ENCODE peak calls at places on chromosomes 13 and 19, in five cellular contexts. One of them, this sample, is unnamed. For H3K36me3, the result is how much of the 10 kb centered on the place peaks cover.

GRCh38 chr13:104106705-104107393 is 1040.6 kb upstream of the SLC10A2 start:
- DNase-seq in body of pancreas: peak
- DNase-seq in prostate gland: no peak
- DNase-seq in ovary: no peak
- DNase-seq in suprapubic skin: no peak
- DNase-seq in this sample: no peak

GRCh38 chr13:52156724-52157251 is 2.6 kb downstream of the NEK3 start:
- DNase-seq in body of pancreas: no peak
- DNase-seq in suprapubic skin: no peak
- DNase-seq in prostate gland: no peak
- DNase-seq in ovary: no peak
- DNase-seq in this sample: no peak

GRCh38 chr13:61774903-61775302 is 359.3 kb upstream of the PCDH20 start:
- DNase-seq in suprapubic skin: no peak
- DNase-seq in body of pancreas: no peak
- DNase-seq in ovary: no peak
- DNase-seq in prostate gland: no peak
- DNase-seq in this sample: no peak

GRCh38 chr19:3345850-3346460 is 20.4 kb upstream of the NFIC start:
- DNase-seq in suprapubic skin: no peak
- DNase-seq in prostate gland: no peak
- DNase-seq in ovary: no peak
- DNase-seq in body of pancreas: no peak
- DNase-seq in this sample: no peak

GRCh38 chr19:38862321-38863059 is 12.7 kb upstream of the HNRNPL start:
- DNase-seq in ovary: no peak
- DNase-seq in prostate gland: peak
- DNase-seq in body of pancreas: peak
- DNase-seq in suprapubic skin: no peak
- DNase-seq in this sample: no peak

GRCh38 chr19:49513746-49514118 is 1.3 kb downstream of the FCGRT start:
- DNase-seq in ovary: no peak
- DNase-seq in suprapubic skin: no peak
- DNase-seq in body of pancreas: peak
- DNase-seq in prostate gland: no peak
- DNase-seq in this sample: no peak

GRCh38 chr19:13814550-13814949 is 19.3 kb downstream of the ZSWIM4 start:
- DNase-seq in body of pancreas: no peak
- DNase-seq in ovary: peak
- DNase-seq in suprapubic skin: no peak
- DNase-seq in prostate gland: no peak
- DNase-seq in this sample: no peak

GRCh38 chr13:44523176-44524017 is 52.7 kb downstream of the TSC22D1 start:
- DNase-seq in body of pancreas: peak
- DNase-seq in suprapubic skin: no peak
- DNase-seq in prostate gland: peak
- DNase-seq in ovary: no peak
- DNase-seq in this sample: peak

GRCh38 chr13:29936051-29936813 is 85.8 kb upstream of the UBL3 start:
- DNase-seq in ovary: no peak
- DNase-seq in prostate gland: no peak
- DNase-seq in body of pancreas: no peak
- DNase-seq in suprapubic skin: no peak
- DNase-seq in this sample: no peak

GRCh38 chr13:39599842-39600241 is 3.2 kb downstream of the LHFPL6 start:
- DNase-seq in prostate gland: no peak
- DNase-seq in suprapubic skin: no peak
- DNase-seq in ovary: no peak
- DNase-seq in body of pancreas: no peak
- DNase-seq in this sample: no peak

GRCh38 chr19:54156490-54156889 is 3.0 kb downstream of the LENG1 start:
- DNase-seq in prostate gland: no peak
- DNase-seq in body of pancreas: no peak
- DNase-seq in ovary: no peak
- DNase-seq in suprapubic skin: no peak
- DNase-seq in this sample: no peak
- TF ChIP-seq POLR2A in prostate gland: no peak
- TF ChIP-seq POLR2A in body of pancreas: no peak
- TF ChIP-seq POLR2A in ovary: no peak
- TF ChIP-seq POLR2A in suprapubic skin: no peak
- TF ChIP-seq POLR2A in this sample: no peak

GRCh38 chr19:47168065-47168464 is 37.4 kb downstream of the SAE1 start:
- DNase-seq in suprapubic skin: no peak
- DNase-seq in body of pancreas: no peak
- DNase-seq in prostate gland: no peak
- DNase-seq in ovary: no peak
- DNase-seq in this sample: no peak
- H3K36me3 ChIP-seq in suprapubic skin: half or more
- H3K36me3 ChIP-seq in body of pancreas: under half
- H3K36me3 ChIP-seq in prostate gland: under half
- H3K36me3 ChIP-seq in ovary: under half
- H3K36me3 ChIP-seq in this sample: under half

GRCh38 chr19:32322541-32322940 is 22.9 kb upstream of the ZNF507 start:
- DNase-seq in body of pancreas: no peak
- DNase-seq in suprapubic skin: no peak
- DNase-seq in prostate gland: no peak
- DNase-seq in ovary: no peak
- DNase-seq in this sample: no peak

GRCh38 chr19:32317045-32317444 is 28.4 kb upstream of the ZNF507 start:
- DNase-seq in ovary: no peak
- DNase-seq in body of pancreas: no peak
- DNase-seq in suprapubic skin: no peak
- DNase-seq in prostate gland: no peak
- DNase-seq in this sample: no peak

GRCh38 chr19:32316034-32316433 is 29.4 kb upstream of the ZNF507 start:
- DNase-seq in prostate gland: no peak
- DNase-seq in ovary: no peak
- DNase-seq in body of pancreas: no peak
- DNase-seq in suprapubic skin: no peak
- DNase-seq in this sample: no peak

GRCh38 chr19:32313866-32314265 is 31.5 kb upstream of the ZNF507 start:
- DNase-seq in body of pancreas: no peak
- DNase-seq in prostate gland: no peak
- DNase-seq in ovary: no peak
- DNase-seq in suprapubic skin: no peak
- DNase-seq in this sample: no peak

DNA sequence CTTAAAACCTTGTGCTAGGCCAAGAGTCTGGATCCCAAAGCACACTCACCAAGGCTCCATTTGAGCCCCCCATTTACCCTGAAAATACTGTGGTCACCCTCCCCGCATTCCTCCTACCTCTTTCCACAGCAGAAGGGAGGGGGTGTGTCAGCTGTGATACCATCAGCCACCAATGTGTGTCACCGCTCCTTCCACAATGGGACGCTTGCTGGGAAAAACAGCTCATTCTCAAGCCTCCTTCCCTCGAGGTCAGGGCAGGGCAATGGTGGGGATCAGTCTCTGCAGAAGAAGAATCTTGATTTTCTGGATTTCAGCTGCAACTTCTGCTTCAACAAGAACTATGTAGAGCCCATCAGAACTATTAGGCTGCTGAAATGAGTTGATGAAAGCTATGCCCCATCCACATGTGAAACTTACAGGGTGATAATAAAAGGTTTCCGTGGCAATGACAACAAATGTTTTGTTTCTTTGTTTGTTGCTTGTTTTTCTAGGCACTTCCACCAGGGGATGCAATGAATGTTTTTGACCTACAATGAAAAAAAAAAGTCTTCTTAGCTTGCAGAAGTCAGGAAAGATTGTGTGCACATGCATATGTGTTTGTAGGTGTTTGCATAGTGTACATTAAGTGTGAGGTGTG is 26.4 kb upstream of the ZNF507 start:
- DNase-seq in body of pancreas: peak
- DNase-seq in ovary: no peak
- DNase-seq in prostate gland: no peak
- DNase-seq in suprapubic skin: no peak
- DNase-seq in this sample: peak
- TF ChIP-seq CTCF in body of pancreas: peak
- TF ChIP-seq CTCF in ovary: no peak
- TF ChIP-seq CTCF in prostate gland: no peak
- TF ChIP-seq CTCF in suprapubic skin: no peak
- TF ChIP-seq CTCF in this sample: no peak

GRCh38 chr19:6424190-6424938 is at the start of gene KHSRP:
- DNase-seq in prostate gland: no peak
- DNase-seq in suprapubic skin: no peak
- DNase-seq in ovary: peak
- DNase-seq in body of pancreas: no peak
- DNase-seq in this sample: no peak
- TF ChIP-seq POLR2A in prostate gland: peak
- TF ChIP-seq POLR2A in suprapubic skin: no peak
- TF ChIP-seq POLR2A in ovary: peak
- TF ChIP-seq POLR2A in body of pancreas: peak
- TF ChIP-seq POLR2A in this sample: peak

GRCh38 chr19:41295506-41295905 is 14.5 kb upstream of the CCDC97 start:
- DNase-seq in suprapubic skin: no peak
- DNase-seq in body of pancreas: no peak
- DNase-seq in ovary: no peak
- DNase-seq in prostate gland: no peak
- DNase-seq in this sample: no peak

GRCh38 chr19:41297628-41298326 is 12.2 kb upstream of the CCDC97 start:
- DNase-seq in prostate gland: no peak
- DNase-seq in suprapubic skin: no peak
- DNase-seq in ovary: no peak
- DNase-seq in body of pancreas: peak
- DNase-seq in this sample: no peak

GRCh38 chr19:41296323-41296935 is 13.5 kb upstream of the CCDC97 start:
- DNase-seq in prostate gland: peak
- DNase-seq in suprapubic skin: no peak
- DNase-seq in ovary: no peak
- DNase-seq in body of pancreas: no peak
- DNase-seq in this sample: no peak

GRCh38 chr19:41298327-41298964 is 11.5 kb upstream of the CCDC97 start:
- DNase-seq in suprapubic skin: no peak
- DNase-seq in ovary: no peak
- DNase-seq in body of pancreas: peak
- DNase-seq in prostate gland: no peak
- DNase-seq in this sample: peak

DNA sequence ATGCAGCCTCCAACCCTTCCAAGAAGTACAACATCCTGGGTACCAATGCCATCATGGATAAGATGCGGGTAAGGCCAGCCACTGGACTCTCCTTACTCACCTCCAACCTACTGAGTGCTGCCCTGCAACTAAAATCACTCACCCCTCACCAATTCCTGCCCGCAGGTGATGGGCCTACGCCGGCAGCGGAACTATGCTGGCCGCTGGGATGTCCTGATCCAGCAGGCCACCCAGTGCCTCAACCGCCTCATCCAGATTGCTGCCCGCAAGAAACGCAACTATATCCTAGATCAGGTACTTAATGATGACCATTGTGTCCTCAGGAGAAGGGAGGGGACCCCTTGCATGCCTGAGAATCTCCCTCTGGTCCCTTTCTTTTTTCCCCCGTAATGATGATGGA is 15.6 kb upstream of the CCDC97 start:
- DNase-seq in suprapubic skin: no peak
- DNase-seq in ovary: no peak
- DNase-seq in prostate gland: no peak
- DNase-seq in body of pancreas: no peak
- DNase-seq in this sample: no peak
- H3K36me3 ChIP-seq in suprapubic skin: half or more
- H3K36me3 ChIP-seq in ovary: under half
- H3K36me3 ChIP-seq in prostate gland: under half
- H3K36me3 ChIP-seq in body of pancreas: under half
- H3K36me3 ChIP-seq in this sample: under half

GRCh38 chr19:990746-991145 is 6.6 kb downstream of the WDR18 start:
- DNase-seq in ovary: peak
- DNase-seq in suprapubic skin: no peak
- DNase-seq in prostate gland: no peak
- DNase-seq in body of pancreas: no peak
- DNase-seq in this sample: no peak

GRCh38 chr19:988081-988480 is 3.9 kb downstream of the WDR18 start:
- DNase-seq in prostate gland: no peak
- DNase-seq in body of pancreas: no peak
- DNase-seq in ovary: no peak
- DNase-seq in suprapubic skin: no peak
- DNase-seq in this sample: no peak

GRCh38 chr19:988510-988909 is 4.4 kb downstream of the WDR18 start:
- DNase-seq in body of pancreas: no peak
- DNase-seq in prostate gland: no peak
- DNase-seq in ovary: no peak
- DNase-seq in suprapubic skin: no peak
- DNase-seq in this sample: no peak

GRCh38 chr19:990119-990571 is 6.0 kb downstream of the WDR18 start:
- DNase-seq in ovary: peak
- DNase-seq in suprapubic skin: no peak
- DNase-seq in prostate gland: no peak
- DNase-seq in body of pancreas: no peak
- DNase-seq in this sample: peak

GRCh38 chr19:989381-990081 is 5.4 kb downstream of the WDR18 start:
- DNase-seq in ovary: no peak
- DNase-seq in suprapubic skin: no peak
- DNase-seq in body of pancreas: no peak
- DNase-seq in prostate gland: no peak
- DNase-seq in this sample: no peak
- TF ChIP-seq CTCF in ovary: no peak
- TF ChIP-seq CTCF in suprapubic skin: no peak
- TF ChIP-seq CTCF in body of pancreas: peak
- TF ChIP-seq CTCF in prostate gland: no peak
- TF ChIP-seq CTCF in this sample: no peak

GRCh38 chr19:8505680-8506401 is 3.4 kb upstream of the PRAM1 start:
- DNase-seq in ovary: peak
- DNase-seq in body of pancreas: peak
- DNase-seq in prostate gland: peak
- DNase-seq in suprapubic skin: no peak
- DNase-seq in this sample: peak
- TF ChIP-seq POLR2A in ovary: no peak
- TF ChIP-seq POLR2A in body of pancreas: peak
- TF ChIP-seq POLR2A in prostate gland: peak
- TF ChIP-seq POLR2A in suprapubic skin: no peak
- TF ChIP-seq POLR2A in this sample: no peak

GRCh38 chr19:18996351-18996750 is 37.0 kb downstream of the SUGP2 start:
- DNase-seq in body of pancreas: no peak
- DNase-seq in prostate gland: no peak
- DNase-seq in suprapubic skin: no peak
- DNase-seq in ovary: no peak
- DNase-seq in this sample: no peak

GRCh38 chr19:18996796-18997394 is 36.4 kb downstream of the SUGP2 start:
- DNase-seq in prostate gland: no peak
- DNase-seq in body of pancreas: no peak
- DNase-seq in ovary: no peak
- DNase-seq in suprapubic skin: no peak
- DNase-seq in this sample: no peak

GRCh38 chr19:18999896-19000620 is 33.3 kb downstream of the SUGP2 start:
- DNase-seq in ovary: no peak
- DNase-seq in body of pancreas: no peak
- DNase-seq in suprapubic skin: no peak
- DNase-seq in prostate gland: no peak
- DNase-seq in this sample: peak

GRCh38 chr19:18999016-18999758 is 34.1 kb downstream of the SUGP2 start:
- DNase-seq in body of pancreas: no peak
- DNase-seq in ovary: no peak
- DNase-seq in suprapubic skin: no peak
- DNase-seq in prostate gland: no peak
- DNase-seq in this sample: no peak

GRCh38 chr19:18998276-18998675 is 35.0 kb downstream of the SUGP2 start:
- DNase-seq in body of pancreas: no peak
- DNase-seq in suprapubic skin: no peak
- DNase-seq in prostate gland: no peak
- DNase-seq in ovary: no peak
- DNase-seq in this sample: no peak
- H3K36me3 ChIP-seq in body of pancreas: under half
- H3K36me3 ChIP-seq in suprapubic skin: half or more
- H3K36me3 ChIP-seq in prostate gland: under half
- H3K36me3 ChIP-seq in ovary: under half
- H3K36me3 ChIP-seq in this sample: under half

GRCh38 chr19:18229474-18229873 is 3.2 kb upstream of the PDE4C start:
- DNase-seq in ovary: no peak
- DNase-seq in suprapubic skin: no peak
- DNase-seq in body of pancreas: no peak
- DNase-seq in prostate gland: no peak
- DNase-seq in this sample: no peak
- TF ChIP-seq CTCF in ovary: no peak
- TF ChIP-seq CTCF in suprapubic skin: no peak
- TF ChIP-seq CTCF in body of pancreas: peak
- TF ChIP-seq CTCF in prostate gland: no peak
- TF ChIP-seq CTCF in this sample: peak

This sample was measured in testis.